ENCODE peak calls at places on chromosomes 2 and 18, in seven cellular contexts. H is AG09319; U is substantia nigra; Q is cerebellum; X is stimulated activated CD4-positive, alpha-beta T cell treated with anti-CD3 and anti-CD28 coated beads, TNF-alpha, amount 100 ng/mL, for 4 hours; O is iris pigment epithelial cell; T is GM04503. A is an unnamed sample.

GRCh38 chr2:210965472-210965871 is 409.1 kb downstream of the CPS1 start:
- DNase-seq in H (no peak), U (no peak), Q (no peak), X (no peak), O (peak; percentile 41), T (no peak), A (no peak)

GRCh38 chr2:236743623-236744280 is 174.1 kb downstream of the ACKR3 start:
- DNase-seq in H (peak; percentile 34), U (no peak), Q (peak; percentile 19), X (no peak), O (peak; percentile 90), T (peak; percentile 98), A (no peak)

GRCh38 chr2:210577263-210578071 is 21.1 kb downstream of the CPS1 start:
- DNase-seq in H (no peak), U (no peak), Q (peak; percentile 30), X (no peak), O (peak; percentile 49), T (peak; percentile 13), A (no peak)

GRCh38 chr2:155384555-155385123 is 686.1 kb downstream of the KCNJ3 start:
- DNase-seq in H (no peak), U (no peak), Q (no peak), X (no peak), O (no peak), T (no peak), A (no peak)

GRCh38 chr18:1483386-1483785 is 578.7 kb downstream of the ADCYAP1 start:
- DNase-seq in H (no peak), U (no peak), Q (no peak), X (no peak), O (peak; percentile 1), T (no peak), A (no peak)

GRCh38 chr2:19759880-19760279 is 141.9 kb downstream of the TTC32 start:
- DNase-seq in H (no peak), U (no peak), Q (no peak), X (no peak), O (no peak), T (no peak), A (no peak)

GRCh38 chr2:191864623-191865521 is 18.0 kb upstream of the CAVIN2 start:
- DNase-seq in H (no peak), U (no peak), Q (no peak), X (no peak), O (peak; percentile 73), T (no peak), A (no peak)

GRCh38 chr2:228731517-228731916 is 539.6 kb downstream of the PID1 start:
- DNase-seq in H (peak; percentile 12), U (no peak), Q (no peak), X (no peak), O (peak; percentile 95), T (peak; percentile 78), A (no peak)